ENCODE peak calls at places on chromosomes 12 and 14, in nine cellular contexts. C is OCI-LY7, D is stomach, B is prostate gland, F is AG10803, Q is Caco-2, L is left lung, M is astrocyte, S is hepatocyte. Z is an unnamed sample.

GRCh38 chr14:34180428-34180827 is 229.6 kb upstream of the EGLN3 start:
- DNase-seq in C (no peak), M (no peak), D (no peak), B (no peak), Q (no peak), F (no peak), L (no peak), S (no peak), Z (no peak)

GRCh38 chr14:94307410-94307992 is 14.4 kb upstream of the SERPINA10 start:
- DNase-seq in L (no peak), M (no peak), D (no peak), B (no peak), Q (no peak), S (peak; percentile 38), C (no peak), F (no peak), Z (no peak)

GRCh38 chr12:12859690-12860089 is 31.7 kb upstream of the GPRC5A start:
- DNase-seq in L (no peak), B (no peak), M (peak; percentile 23), D (no peak), F (no peak), Q (no peak), C (no peak), S (no peak), Z (no peak)

GRCh38 chr12:48788852-48789775 is at the start of gene ADCY6:
- DNase-seq in M (peak; percentile 65), B (peak; percentile 74), F (peak; percentile 62), D (peak; percentile 87), S (peak; percentile 91), C (no peak), Q (peak; percentile 94), L (peak; percentile 81), Z (no peak)

GRCh38 chr14:74480051-74480450 is 13.1 kb downstream of the NPC2 start:
- DNase-seq in D (no peak), S (no peak), C (no peak), F (no peak), B (no peak), L (no peak), M (peak; percentile 26), Q (no peak), Z (no peak)

GRCh38 chr14:54253195-54253947 is 143.4 kb upstream of the CDKN3 start:
- DNase-seq in L (no peak), C (no peak), D (no peak), B (no peak), S (peak; percentile 41), Q (no peak), F (peak; percentile 80), M (peak; percentile 98), Z (peak; percentile 52)

GRCh38 chr14:94100847-94101246 is 9.7 kb upstream of the IFI27 start:
- DNase-seq in M (peak; percentile 65), D (no peak), B (no peak), Q (no peak), S (peak; percentile 51), L (no peak), C (no peak), F (peak; percentile 77), Z (no peak)

GRCh38 chr14:34301107-34301734 is 160.8 kb downstream of the SPTSSA start:
- DNase-seq in M (peak; percentile 34), D (no peak), Q (no peak), C (peak; percentile 42), L (no peak), S (peak; percentile 68), F (peak; percentile 25), B (no peak), Z (peak; percentile 5)

GRCh38 chr14:60621386-60621785 is 27.9 kb downstream of the SIX1 start:
- DNase-seq in B (no peak), Q (no peak), D (no peak), C (no peak), F (no peak), M (no peak), L (no peak), S (no peak), Z (no peak)

GRCh38 chr14:85572845-85573244 is 42.9 kb downstream of the FLRT2 start:
- DNase-seq in L (no peak), C (no peak), B (no peak), F (peak; percentile 76), S (no peak), D (no peak), Q (no peak), M (peak; percentile 88), Z (peak; percentile 33)

GRCh38 chr14:32087173-32087861 is 10.2 kb downstream of the ARHGAP5 start:
- DNase-seq in C (no peak), F (peak; percentile 65), S (peak; percentile 16), Q (no peak), M (peak; percentile 80), B (no peak), L (no peak), D (no peak), Z (no peak)

GRCh38 chr14:64293976-64294671 is at the start of gene ESR2:
- DNase-seq in M (peak; percentile 35), C (peak; percentile 42), D (peak; percentile 31), L (peak; percentile 47), F (peak; percentile 12), B (no peak), S (peak; percentile 43), Q (peak; percentile 45), Z (no peak)

GRCh38 chr12:122929812-122930211 is 33.9 kb upstream of the VPS37B start:
- DNase-seq in S (no peak), L (no peak), B (no peak), Q (no peak), D (no peak), F (no peak), M (no peak), C (no peak), Z (no peak)

GRCh38 chr12:93979189-93979588 is 169.2 kb upstream of the PLXNC1 start:
- DNase-seq in C (peak; percentile 20), L (no peak), F (no peak), Q (no peak), S (peak; percentile 34), M (peak; percentile 15), D (peak; percentile 35), B (peak; percentile 29), Z (peak; percentile 10)

GRCh38 chr12:25352078-25352918 is 101.6 kb upstream of the KRAS start:
- DNase-seq in D (no peak), M (peak; percentile 90), F (peak; percentile 31), S (no peak), Q (no peak), B (no peak), L (no peak), C (no peak), Z (no peak)

DNA sequence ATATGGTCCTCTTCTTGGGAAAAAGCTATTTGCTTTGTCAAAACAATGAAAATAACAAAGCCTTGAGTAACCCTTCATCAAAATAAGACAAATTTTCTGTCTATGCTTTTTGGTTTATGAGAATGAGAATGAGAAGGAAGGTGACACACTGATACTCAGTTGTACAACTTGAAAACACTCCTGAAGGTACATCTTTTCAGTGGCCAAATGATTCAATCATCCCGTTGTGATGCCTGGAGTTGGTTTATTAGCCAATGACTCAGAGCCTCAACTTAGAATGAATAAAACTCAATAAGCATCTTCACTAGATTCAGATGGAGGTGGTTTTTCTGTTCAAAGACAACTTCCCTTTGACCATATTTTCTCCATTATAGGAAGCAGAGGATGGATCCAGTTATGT is 7.8 kb upstream of the CALM1 start:
- DNase-seq in D (no peak), S (no peak), B (no peak), F (no peak), L (no peak), C (no peak), Q (no peak), M (no peak), Z (no peak)
- TF ChIP-seq CTCF in D (no peak), S (no peak), B (no peak), F (no peak), L (no peak), C (no peak), Q (no peak), M (no peak), Z (no peak)

DNA sequence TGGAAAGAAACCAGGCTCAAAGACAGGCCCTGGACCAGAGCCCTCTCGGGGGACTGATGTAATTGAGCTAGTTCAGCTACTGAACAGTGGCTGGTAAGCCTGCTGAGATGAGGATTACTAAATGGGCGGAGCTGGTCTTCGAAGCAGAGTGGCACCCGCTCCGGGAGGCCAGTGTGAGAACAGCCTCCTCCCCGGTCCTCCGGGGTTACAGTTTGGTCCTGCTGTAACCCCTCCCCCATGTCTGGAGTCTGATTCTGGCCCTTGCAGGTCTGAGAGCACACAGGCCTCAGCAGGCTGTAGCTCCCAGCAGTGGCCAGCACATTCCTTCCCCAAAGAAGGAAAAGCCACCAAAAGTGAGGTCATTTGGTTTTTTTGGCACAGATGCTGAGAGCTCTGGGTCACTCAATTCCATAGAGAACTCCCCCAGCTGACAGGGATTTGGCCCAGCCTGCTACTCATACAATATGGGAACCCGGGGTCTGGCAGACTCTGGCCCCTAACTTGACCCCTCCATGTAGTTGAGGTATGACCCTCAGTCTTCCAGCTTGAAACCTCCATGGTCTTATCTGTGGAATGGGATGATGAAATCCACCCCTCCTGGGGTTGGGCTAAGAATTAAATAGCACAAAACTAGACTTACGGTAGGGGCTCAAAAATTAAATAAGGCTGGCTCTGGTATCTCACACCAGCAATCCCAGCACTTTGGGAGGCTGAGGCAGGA is 39.0 kb downstream of the ACTN1 start:
- DNase-seq in L (no peak), M (peak; percentile 98), B (peak; percentile 55), C (no peak), D (peak; percentile 48), F (peak; percentile 97), S (peak; percentile 80), Q (peak; percentile 45), Z (peak; percentile 87)
- H3K4me3 ChIP-seq in L (no peak overlapping the region), M (no peak overlapping the region), B (no peak overlapping the region), C (no peak overlapping the region), D (no peak overlapping the region), F (no peak overlapping the region), S (no peak overlapping the region), Q (no peak overlapping the region), Z (no peak overlapping the region)

GRCh38 chr12:113464852-113465719 is 6.6 kb downstream of the LHX5 start:
- DNase-seq in L (no peak), B (no peak), M (no peak), C (no peak), S (no peak), F (no peak), D (no peak), Q (no peak), Z (no peak)
- TF ChIP-seq CTCF in L (no peak), B (no peak), M (no peak), C (no peak), S (no peak), F (no peak), D (no peak), Q (no peak), Z (no peak)

GRCh38 chr12:108515916-108516315 is 839 bp downstream of the FICD start:
- DNase-seq in M (no peak), B (no peak), F (no peak), C (peak; percentile 18), S (no peak), L (no peak), D (no peak), Q (no peak), Z (no peak)

GRCh38 chr12:108517288-108518100 is 2.4 kb downstream of the FICD start:
- DNase-seq in D (no peak), L (no peak), M (no peak), Q (no peak), F (no peak), B (no peak), S (no peak), C (no peak), Z (no peak)

GRCh38 chr12:108518101-108518715 is 3.1 kb downstream of the FICD start:
- DNase-seq in M (no peak), C (no peak), B (no peak), D (no peak), S (no peak), F (no peak), Q (no peak), L (no peak), Z (no peak)

GRCh38 chr12:108514973-108515814 is at the start of gene FICD:
- DNase-seq in L (peak; percentile 100), C (peak; percentile 99), F (peak; percentile 97), M (peak; percentile 93), S (peak; percentile 99), B (peak; percentile 99), Q (peak; percentile 99), D (peak; percentile 100), Z (peak; percentile 86)

GRCh38 chr12:108516511-108517275 is 1.6 kb downstream of the FICD start:
- DNase-seq in Q (no peak), F (peak; percentile 16), D (no peak), M (no peak), S (no peak), C (peak; percentile 36), B (no peak), L (no peak), Z (no peak)
- H3K4me3 ChIP-seq in Q (no peak overlapping the region), F (peak overlapping the region; percentile 87), D (no peak overlapping the region), M (no peak overlapping the region), S (no peak overlapping the region), C (peak overlapping the region; percentile 84), B (no peak overlapping the region), L (peak overlapping the region; percentile 87), Z (no peak overlapping the region)

Z was measured in AG09309.